ENCODE peak calls at places on chromosomes 2 and 18, in nine cellular contexts. O is neural progenitor cell, D is MM.1S, R is OCI-LY7, V is endothelial cell of umbilical vein, N is astrocyte, E is fibroblast of lung, L is K562, F is HCT116. G is an unnamed sample. For H4K20me1, the result is how much of the 10 kb centered on the place peaks cover.

GRCh38 chr2:191661099-191661681 is 16.7 kb upstream of the NABP1 start:
- DNase-seq in R (no peak), F (no peak), N (no peak), L (no peak), V (no peak), D (no peak), E (no peak), O (no peak), G (no peak)

GRCh38 chr2:1651131-1652066 is 92.9 kb downstream of the PXDN start:
- DNase-seq in O (no peak), N (peak), L (no peak), V (peak), F (no peak), E (peak), D (no peak), R (no peak), G (peak)

GRCh38 chr2:110167326-110167955 is 37.4 kb downstream of the NPHP1 start:
- DNase-seq in V (no peak), O (no peak), N (peak), F (no peak), D (no peak), R (no peak), E (peak), L (no peak), G (no peak)

GRCh38 chr2:43074052-43074451 is 152.4 kb downstream of the ZFP36L2 start:
- DNase-seq in V (no peak), R (no peak), O (no peak), D (no peak), F (no peak), N (no peak), E (no peak), L (no peak), G (peak)

GRCh38 chr2:219362524-219363164 is 25.1 kb downstream of the DNPEP start:
- DNase-seq in D (peak), L (no peak), V (peak), F (no peak), N (peak), E (peak), O (no peak), R (no peak), G (peak)

GRCh38 chr18:31156831-31157763 is 5.6 kb downstream of the DSC1 start:
- DNase-seq in F (no peak), R (no peak), D (no peak), E (no peak), L (no peak), O (no peak), N (no peak), V (no peak), G (no peak)

GRCh38 chr2:106581755-106582430 is 94.7 kb downstream of the CD8B2 start:
- DNase-seq in O (peak), N (peak), D (peak), L (peak), E (peak), R (peak), V (no peak), F (peak), G (peak)

GRCh38 chr2:50751255-50752069 is 280.5 kb downstream of the NRXN1 start:
- DNase-seq in F (no peak), O (no peak), E (peak), L (no peak), N (peak), R (no peak), D (no peak), V (no peak), G (no peak)

GRCh38 chr18:23593720-23594119 is 7.4 kb upstream of the NPC1 start:
- DNase-seq in N (peak), R (no peak), D (no peak), F (no peak), V (peak), E (peak), O (no peak), L (no peak), G (peak)

GRCh38 chr2:27221166-27221565 is 4.0 kb downstream of the CAD start:
- DNase-seq in D (no peak), N (no peak), E (no peak), O (no peak), F (no peak), R (no peak), L (no peak), V (no peak), G (peak)

GRCh38 chr2:1552611-1553010 is 139.3 kb downstream of the TPO start:
- DNase-seq in E (no peak), F (no peak), V (no peak), N (no peak), L (no peak), O (no peak), D (no peak), R (no peak), G (no peak)

GRCh38 chr2:186195726-186196125 is 290.3 kb upstream of the ZC3H15 start:
- DNase-seq in O (no peak), F (no peak), N (no peak), R (no peak), V (no peak), E (no peak), D (no peak), L (no peak), G (no peak)

GRCh38 chr18:37465922-37466321 is 99.7 kb downstream of the CELF4 start:
- DNase-seq in L (no peak), O (peak), N (no peak), R (no peak), D (no peak), E (no peak), F (no peak), V (no peak), G (peak)

GRCh38 chr2:233225230-233226068 is 26.0 kb upstream of the ATG16L1 start:
- DNase-seq in L (no peak), N (peak), V (no peak), F (no peak), D (no peak), R (peak), E (peak), O (no peak), G (no peak)

GRCh38 chr2:85545780-85546240 is 6.8 kb downstream of the MAT2A start:
- DNase-seq in R (no peak), L (no peak), V (no peak), O (no peak), N (no peak), E (no peak), D (no peak), F (peak), G (no peak)
- H4K20me1 ChIP-seq in R (under half), L (under half), V (under half), O (half or more), N (half or more), E (under half), D (under half), F (under half), G (under half)

GRCh38 chr2:54419386-54419785 is 36.7 kb upstream of the SPTBN1 start:
- DNase-seq in R (no peak), L (no peak), F (no peak), V (peak), O (no peak), D (no peak), N (no peak), E (no peak), G (no peak)

GRCh38 chr2:54422072-54422581 is 34.0 kb upstream of the SPTBN1 start:
- DNase-seq in D (no peak), R (peak), L (no peak), E (no peak), N (no peak), V (no peak), F (no peak), O (no peak), G (no peak)

GRCh38 chr2:54417577-54417976 is 38.5 kb upstream of the SPTBN1 start:
- DNase-seq in E (no peak), L (no peak), N (no peak), D (no peak), O (no peak), R (no peak), V (no peak), F (no peak), G (no peak)

GRCh38 chr2:54416938-54417337 is 39.2 kb upstream of the SPTBN1 start:
- DNase-seq in D (no peak), F (no peak), E (no peak), N (no peak), R (no peak), L (no peak), O (no peak), V (no peak), G (no peak)

GRCh38 chr2:54419855-54420550 is 36.1 kb upstream of the SPTBN1 start:
- DNase-seq in R (no peak), F (no peak), V (no peak), O (no peak), L (no peak), N (no peak), D (no peak), E (no peak), G (no peak)
- H3K27ac ChIP-seq in R (no peak), F (no peak), V (peak), O (no peak), L (no peak), N (no peak), D (no peak), E (peak), G (no peak)

DNA sequence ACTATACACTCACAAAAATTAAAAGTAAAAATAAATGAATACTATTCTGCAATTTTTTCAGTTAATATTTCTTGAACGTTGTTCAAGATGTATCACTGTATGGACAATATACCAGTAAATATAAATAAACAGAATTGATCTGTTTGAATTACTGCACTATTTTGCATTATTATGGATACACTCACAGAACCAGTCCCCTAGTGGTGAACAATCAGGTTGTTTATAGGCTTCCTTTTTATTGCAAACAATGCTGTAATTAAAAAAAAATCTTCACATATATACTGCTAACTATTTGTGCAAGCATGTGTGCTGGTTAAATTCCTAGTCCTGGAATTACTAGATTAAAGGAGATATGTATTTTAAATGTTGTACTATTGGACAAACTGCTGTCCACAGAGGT is 306.0 kb downstream of the FBXO15 start:
- DNase-seq in V (no peak), N (no peak), R (no peak), O (no peak), E (no peak), L (no peak), F (no peak), D (no peak), G (no peak)
- TF ChIP-seq CTCF in V (no peak), N (peak), R (peak), O (peak), E (peak), L (no peak), F (no peak), D (no peak), G (peak)

GRCh38 chr2:46743021-46743420 is 172.6 kb downstream of the MCFD2 start:
- DNase-seq in D (no peak), L (no peak), E (no peak), R (no peak), O (no peak), F (no peak), N (no peak), V (no peak), G (no peak)

GRCh38 chr2:46751897-46752296 is 163.7 kb downstream of the MCFD2 start:
- DNase-seq in D (no peak), N (no peak), O (no peak), L (no peak), R (no peak), E (no peak), F (no peak), V (no peak), G (no peak)

GRCh38 chr2:46748121-46748520 is 167.5 kb downstream of the MCFD2 start:
- DNase-seq in L (no peak), V (no peak), O (no peak), E (peak), F (no peak), N (peak), D (no peak), R (no peak), G (no peak)

GRCh38 chr2:46749042-46749461 is 166.6 kb downstream of the MCFD2 start:
- DNase-seq in N (peak), L (peak), D (no peak), F (no peak), V (peak), R (no peak), E (peak), O (no peak), G (peak)

DNA sequence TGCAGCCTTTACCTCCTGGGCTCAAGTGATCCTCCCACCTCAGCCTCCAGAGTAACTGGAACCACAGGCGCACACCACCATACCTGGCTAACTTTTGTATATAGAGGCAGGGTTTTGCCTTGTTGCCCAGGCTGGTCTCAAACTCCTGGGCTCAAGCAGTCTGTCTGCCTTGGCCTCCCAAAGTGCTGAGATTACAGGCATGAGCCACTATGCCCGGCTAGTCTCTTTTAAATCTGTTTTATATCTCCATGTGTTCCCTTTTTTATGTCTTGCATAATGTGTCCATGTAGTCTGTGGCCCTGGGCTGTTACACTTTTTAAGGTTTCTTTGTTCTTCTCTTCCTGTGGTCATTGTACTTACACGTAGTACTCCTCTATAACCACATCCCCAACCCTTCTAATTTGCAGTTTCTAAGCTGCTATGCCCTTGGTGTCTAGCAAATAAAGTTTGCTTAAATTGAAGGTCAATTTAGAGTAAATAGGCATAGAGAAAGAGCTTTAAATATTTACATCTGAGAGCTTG is 168.2 kb downstream of the MCFD2 start:
- DNase-seq in E (peak), L (no peak), F (no peak), O (no peak), N (peak), D (peak), V (peak), R (no peak), G (peak)
- H4K20me1 ChIP-seq in E (under half), L (under half), F (under half), O (under half), N (half or more), D (under half), V (under half), R (under half), G (half or more)

GRCh38 chr2:227862741-227863588 is 8.5 kb upstream of the DAW1 start:
- DNase-seq in D (no peak), V (peak), L (no peak), O (no peak), E (peak), F (peak), N (peak), R (no peak), G (peak)
- H3K27ac ChIP-seq in D (no peak), V (peak), L (no peak), O (no peak), E (peak), F (peak), N (peak), R (no peak), G (peak)